ENCODE peak calls at places on chromosomes 1 and 21, in seven cellular contexts. S is mucosa of descending colon, V is nephron progenitor cell, R is BE2C, M is HFFc6, J is adrenal gland, Y is heart left ventricle. G is an unnamed sample.
A peak's percentile ranks its signal among the peaks of the same experiment; 100 is the strongest.

GRCh38 chr1:111615874-111616715 is 3.5 kb upstream of the RAP1A start:
- DNase-seq in S (no peak), V (no peak), R (no peak), M (no peak), J (no peak), Y (no peak), G (no peak)

GRCh38 chr1:10938741-10939417 is 73.6 kb upstream of the TARDBP start:
- DNase-seq in S (no peak), V (no peak), R (no peak), M (no peak), J (no peak), Y (no peak), G (no peak)

GRCh38 chr21:37792046-37792445 is 124.2 kb downstream of the KCNJ6 start:
- DNase-seq in S (no peak), V (no peak), R (no peak), M (no peak), J (no peak), Y (no peak), G (no peak)

GRCh38 chr21:34968414-34969333 is 80.4 kb downstream of the RUNX1 start:
- DNase-seq in S (no peak), V (no peak), R (no peak), M (no peak), J (no peak), Y (no peak), G (no peak)

GRCh38 chr1:214514032-214514818 is 37.2 kb downstream of the PTPN14 start:
- DNase-seq in S (no peak), V (peak; percentile 20), R (no peak), M (no peak), J (no peak), Y (no peak), G (peak; percentile 67)

GRCh38 chr1:15950763-15951295 is 25.1 kb downstream of the ZBTB17 start:
- DNase-seq in S (no peak), V (no peak), R (no peak), M (peak; percentile 62), J (peak; percentile 90), Y (peak; percentile 69), G (no peak)

GRCh38 chr1:242802973-242803372 is 278.5 kb upstream of the PLD5 start:
- DNase-seq in S (no peak), V (no peak), R (no peak), M (no peak), J (no peak), Y (no peak), G (no peak)

GRCh38 chr1:54839824-54840223 is 38.7 kb upstream of the TTC22 start:
- DNase-seq in S (no peak), V (no peak), R (no peak), M (no peak), J (no peak), Y (no peak), G (peak; percentile 19)

GRCh38 chr1:99728494-99729235 is 37.8 kb downstream of the FRRS1 start:
- DNase-seq in S (no peak), V (no peak), R (peak; percentile 56), M (peak; percentile 32), J (no peak), Y (no peak), G (peak; percentile 73)

GRCh38 chr1:93681549-93682412 is at the start of gene BCAR3:
- DNase-seq in S (peak; percentile 69), V (peak; percentile 85), R (peak; percentile 70), M (peak; percentile 51), J (peak; percentile 73), Y (peak; percentile 78), G (peak; percentile 80)
- TF ChIP-seq CTCF in S (no peak), V (no peak), R (peak; percentile 3), M (peak; percentile 62), J (peak; percentile 32), Y (no peak), G (peak; percentile 19)

DNA sequence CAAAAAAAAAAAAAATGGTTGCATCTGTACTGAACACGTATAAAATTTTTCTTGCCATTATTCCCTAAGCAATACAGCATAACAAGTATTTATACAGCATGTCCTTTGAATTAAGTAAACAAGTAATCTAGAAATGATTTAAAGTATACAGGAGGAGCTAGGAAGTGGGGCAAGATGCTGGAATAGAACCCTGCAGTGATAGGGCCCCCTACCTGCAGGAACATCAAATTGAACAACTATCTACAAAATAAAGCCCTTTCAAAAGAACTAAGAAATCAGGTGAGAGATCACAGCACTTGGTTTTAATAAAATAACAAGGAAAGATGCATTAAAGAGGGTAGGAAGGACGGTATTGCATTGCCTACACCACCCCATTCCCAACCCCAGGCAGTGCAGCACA is 10.9 kb downstream of the TSHB start:
- DNase-seq in S (no peak), V (no peak), R (no peak), M (no peak), J (no peak), Y (no peak), G (no peak)
- TF ChIP-seq CTCF in S (no peak), V (no peak), R (peak; percentile 7), M (peak; percentile 40), J (no peak), Y (no peak), G (peak; percentile 53)

GRCh38 chr1:38014171-38014570 is 1.6 kb downstream of the UTP11 start:
- DNase-seq in S (no peak), V (no peak), R (no peak), M (no peak), J (no peak), Y (no peak), G (no peak)
- TF ChIP-seq CTCF in S (no peak), V (no peak), R (no peak), M (peak; percentile 52), J (no peak), Y (no peak), G (no peak)

GRCh38 chr1:83583351-83584014 is 415.4 kb downstream of the TTLL7 start:
- DNase-seq in S (peak; percentile 48), V (no peak), R (peak; percentile 25), M (no peak), J (no peak), Y (no peak), G (peak; percentile 23)
- TF ChIP-seq CTCF in S (no peak), V (no peak), R (peak; percentile 46), M (no peak), J (no peak), Y (no peak), G (peak; percentile 36)

DNA sequence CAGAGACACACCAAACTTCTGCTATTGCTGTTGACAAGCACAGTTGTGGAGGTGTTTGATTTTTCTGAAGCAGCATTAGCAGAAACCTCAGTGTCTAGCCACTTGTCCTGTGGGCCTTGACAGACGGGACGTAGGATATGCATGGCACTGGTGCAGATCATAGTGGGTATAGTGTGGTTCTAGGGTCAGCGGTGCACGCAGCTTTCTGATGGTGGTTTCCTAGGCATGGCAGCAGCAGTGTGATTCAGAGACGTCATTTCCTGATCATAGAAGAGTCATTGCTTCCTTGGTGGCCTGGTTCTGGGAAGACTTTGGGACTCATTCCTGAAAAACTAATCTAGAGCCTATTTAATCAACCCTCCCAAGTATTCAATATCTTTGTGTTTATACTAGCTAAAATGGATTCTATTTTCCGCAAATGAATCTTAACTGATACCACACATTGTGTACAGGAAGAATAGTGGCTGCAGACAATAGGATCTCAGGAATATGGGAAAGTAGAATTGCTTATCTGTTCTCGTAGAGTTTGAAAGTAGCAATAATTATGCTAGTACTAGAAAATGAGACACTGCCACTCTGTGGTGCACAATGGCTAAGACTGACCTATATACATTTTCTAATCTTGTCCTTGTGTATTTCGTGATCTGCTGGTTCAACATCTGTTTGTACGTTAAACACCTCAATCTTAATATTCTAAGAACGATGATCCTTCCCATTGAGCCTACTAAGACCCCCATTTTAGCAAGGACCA is 2.8 kb upstream of the USP1 start:
- DNase-seq in S (no peak), V (no peak), R (no peak), M (no peak), J (no peak), Y (no peak), G (peak; percentile 38)
- TF ChIP-seq CTCF in S (no peak), V (no peak), R (peak; percentile 17), M (peak; percentile 50), J (no peak), Y (no peak), G (peak; percentile 41)